ENCODE peak calls at places on chromosomes 4 and X, in five cellular contexts. Y is immature natural killer cell, F is DMS 273 treated with DMSO at 0.1 percent for 48 hours, A is fibroblast of lung, G is left ventricle myocardium superior. N is an unnamed sample.

GRCh38 chr4:16864199-16864598 is 34.2 kb downstream of the LDB2 start:
- DNase-seq in Y (no peak), G (no peak), A (peak), F (no peak), N (no peak)

GRCh38 chrX:24241822-24242648 is 71.8 kb downstream of the SUPT20HL2 start:
- DNase-seq in Y (peak), G (no peak), F (no peak), A (peak), N (no peak)

GRCh38 chr4:181281451-181281850 is 961.8 kb upstream of the TENM3 start:
- DNase-seq in A (no peak), Y (no peak), F (no peak), G (no peak), N (no peak)

GRCh38 chr4:46270986-46271596 is 118.8 kb downstream of the GABRA2 start:
- DNase-seq in A (peak), G (no peak), Y (no peak), F (no peak), N (no peak)

GRCh38 chr4:76982638-76983579 is 33.4 kb downstream of the SEPTIN11 start:
- DNase-seq in F (no peak), G (no peak), Y (peak), A (peak), N (no peak)

GRCh38 chr4:183450108-183450507 is 5.7 kb downstream of the CDKN2AIP start:
- DNase-seq in Y (no peak), F (no peak), G (no peak), A (no peak), N (no peak)

GRCh38 chr4:83386931-83387897 is 52.6 kb upstream of the HPSE start:
- DNase-seq in Y (no peak), G (no peak), F (no peak), A (peak), N (no peak)

GRCh38 chr4:48173055-48173991 is 39.3 kb upstream of the TXK start:
- DNase-seq in F (peak), A (peak), G (no peak), Y (no peak), N (no peak)

GRCh38 chrX:154717824-154718223 is 33.1 kb downstream of the GAB3 start:
- DNase-seq in G (no peak), F (peak), Y (peak), A (peak), N (no peak)

GRCh38 chrX:134418317-134419113 is 41.5 kb upstream of the HPRT1 start:
- DNase-seq in F (no peak), A (no peak), G (no peak), Y (no peak), N (no peak)

GRCh38 chr4:44927361-44928061 is 201.2 kb upstream of the GNPDA2 start:
- DNase-seq in G (no peak), A (peak), Y (no peak), F (no peak), N (no peak)

GRCh38 chr4:112817933-112818921 is 181.3 kb downstream of the LARP7 start:
- DNase-seq in F (peak), G (peak), A (peak), Y (no peak), N (peak)

GRCh38 chr4:25870081-25870480 is 7.3 kb upstream of the SEL1L3 start:
- DNase-seq in A (no peak), Y (no peak), F (no peak), G (no peak), N (no peak)

GRCh38 chrX:71543316-71543715 is 10.4 kb downstream of the OGT start:
- DNase-seq in G (no peak), A (peak), F (no peak), Y (no peak), N (no peak)

GRCh38 chr4:106486533-106486932 is 118.0 kb upstream of the GIMD1 start:
- DNase-seq in A (no peak), G (no peak), F (no peak), Y (no peak), N (no peak)

GRCh38 chr4:171966356-171966755 is 153.2 kb downstream of the GALNTL6 start:
- DNase-seq in A (no peak), F (no peak), G (no peak), Y (no peak), N (no peak)

GRCh38 chrX:26352891-26353430 is 137.0 kb downstream of the MAGEB5 start:
- DNase-seq in G (no peak), A (no peak), F (no peak), Y (no peak), N (no peak)

GRCh38 chr4:168433576-168433975 is 46.7 kb downstream of the DDX60L start:
- DNase-seq in F (no peak), Y (no peak), G (no peak), A (no peak), N (no peak)

GRCh38 chrX:78199851-78200250 is 60.4 kb upstream of the TAF9B start:
- DNase-seq in F (peak), G (no peak), Y (no peak), A (no peak), N (no peak)

N was measured in heart right ventricle.